ENCODE peak calls at places on chromosome 2, in eight cellular contexts. X is spleen; U is stromal cell of bone marrow; B is skeletal muscle cell; Z is glomerular endothelial cell; J is AG09309; D is KBM-7; S is stimulated activated CD4-positive, alpha-beta T cell treated with anti-CD3 and anti-CD28 coated beads, TNF-alpha, amount 100 ng/mL, for 48 hours. I is an unnamed sample.
A peak's percentile ranks its signal among the peaks of the same experiment; 100 is the strongest.

GRCh38 chr2:135299656-135300244 is 231.3 kb downstream of the ZRANB3 start:
- DNase-seq in U (peak; percentile 11), D (peak; percentile 21), S (no peak), X (no peak), Z (peak; percentile 4), J (no peak), B (peak; percentile 5), I (no peak)

GRCh38 chr2:10097352-10098148 is 17.3 kb upstream of the CYS1 start:
- DNase-seq in X (peak; percentile 87), U (peak; percentile 51), D (peak; percentile 57), B (no peak), J (no peak), S (peak; percentile 28), Z (no peak), I (no peak)

GRCh38 chr2:166361351-166362153 is 14.2 kb downstream of the SCN9A start:
- DNase-seq in S (no peak), U (no peak), B (no peak), J (no peak), D (peak; percentile 45), Z (peak; percentile 36), X (no peak), I (peak; percentile 19)

GRCh38 chr2:95525294-95526035 is 40.9 kb upstream of the TRIM43B start:
- DNase-seq in J (no peak), D (no peak), S (no peak), Z (no peak), B (no peak), U (peak; percentile 10), X (no peak), I (no peak)

GRCh38 chr2:168573128-168573903 is 117.2 kb downstream of the CERS6 start:
- DNase-seq in X (no peak), B (peak; percentile 72), Z (no peak), U (peak; percentile 63), J (no peak), S (no peak), D (no peak), I (no peak)

GRCh38 chr2:239222346-239223028 is 178.3 kb downstream of the HDAC4 start:
- DNase-seq in D (peak; percentile 68), Z (no peak), J (no peak), U (peak; percentile 60), X (no peak), S (no peak), B (peak; percentile 39), I (no peak)

GRCh38 chr2:57692395-57692794 is 354.2 kb upstream of the VRK2 start:
- DNase-seq in U (no peak), J (no peak), D (no peak), Z (no peak), B (no peak), S (no peak), X (no peak), I (no peak)

GRCh38 chr2:100995309-100996075 is 6.6 kb upstream of the RPL31 start:
- DNase-seq in D (no peak), B (no peak), Z (no peak), U (no peak), J (no peak), X (no peak), S (no peak), I (no peak)

GRCh38 chr2:11778923-11779757 is 32.7 kb downstream of the LPIN1 start:
- DNase-seq in Z (no peak), S (peak; percentile 83), U (peak; percentile 34), X (peak; percentile 96), B (no peak), D (peak; percentile 76), J (no peak), I (peak; percentile 20)

GRCh38 chr2:205675861-205676516 is 6.3 kb upstream of the NRP2 start:
- DNase-seq in S (no peak), D (peak; percentile 73), B (no peak), X (no peak), U (no peak), J (no peak), Z (no peak), I (peak; percentile 65)

GRCh38 chr2:232994446-232994845 is 18.6 kb downstream of the NGEF start:
- DNase-seq in Z (no peak), X (peak; percentile 23), J (no peak), D (no peak), S (no peak), B (no peak), U (no peak), I (no peak)

GRCh38 chr2:188622898-188623297 is 331.2 kb downstream of the GULP1 start:
- DNase-seq in D (no peak), J (no peak), U (no peak), X (no peak), B (no peak), S (no peak), Z (no peak), I (no peak)

I was measured in astrocyte of the cerebellum.